ENCODE peak calls at places on chromosomes 1 and 21, in eight cellular contexts. One of them, this sample, is unnamed.

GRCh38 chr1:228794173-228794572 is 58.9 kb downstream of the RHOU start:
- DNase-seq in keratinocyte: no peak
- DNase-seq in substantia nigra: no peak
- DNase-seq in uterus: no peak
- DNase-seq in psoas muscle: no peak
- DNase-seq in K562: no peak
- DNase-seq in IMR-90: no peak
- DNase-seq in mesendoderm: no peak
- DNase-seq in this sample: no peak

GRCh38 chr21:41751621-41752020 is 15.2 kb downstream of the RIPK4 start:
- DNase-seq in keratinocyte: no peak
- DNase-seq in substantia nigra: no peak
- DNase-seq in uterus: no peak
- DNase-seq in psoas muscle: no peak
- DNase-seq in K562: no peak
- DNase-seq in IMR-90: no peak
- DNase-seq in mesendoderm: no peak
- DNase-seq in this sample: peak

GRCh38 chr1:187042538-187042937 is 213.8 kb downstream of the PLA2G4A start:
- DNase-seq in keratinocyte: no peak
- DNase-seq in substantia nigra: no peak
- DNase-seq in uterus: no peak
- DNase-seq in psoas muscle: no peak
- DNase-seq in K562: no peak
- DNase-seq in IMR-90: no peak
- DNase-seq in mesendoderm: no peak
- DNase-seq in this sample: no peak

GRCh38 chr1:11701981-11702803 is 10.7 kb downstream of the DRAXIN start:
- DNase-seq in keratinocyte: no peak
- DNase-seq in substantia nigra: no peak
- DNase-seq in uterus: no peak
- DNase-seq in psoas muscle: no peak
- DNase-seq in K562: no peak
- DNase-seq in IMR-90: no peak
- DNase-seq in mesendoderm: no peak
- DNase-seq in this sample: no peak

GRCh38 chr1:45200906-45201500 is 5.4 kb downstream of the ZSWIM5 start:
- DNase-seq in keratinocyte: no peak
- DNase-seq in substantia nigra: no peak
- DNase-seq in uterus: no peak
- DNase-seq in psoas muscle: no peak
- DNase-seq in K562: no peak
- DNase-seq in IMR-90: no peak
- DNase-seq in mesendoderm: peak
- DNase-seq in this sample: no peak

GRCh38 chr1:85413169-85413568 is 51.8 kb downstream of the DDAH1 start:
- DNase-seq in keratinocyte: no peak
- DNase-seq in substantia nigra: no peak
- DNase-seq in uterus: no peak
- DNase-seq in psoas muscle: no peak
- DNase-seq in K562: no peak
- DNase-seq in IMR-90: peak
- DNase-seq in mesendoderm: no peak
- DNase-seq in this sample: no peak

GRCh38 chr1:182392045-182393028 is 747 bp upstream of the GLUL start:
- DNase-seq in keratinocyte: no peak
- DNase-seq in substantia nigra: peak
- DNase-seq in uterus: no peak
- DNase-seq in psoas muscle: no peak
- DNase-seq in K562: no peak
- DNase-seq in IMR-90: peak
- DNase-seq in mesendoderm: peak
- DNase-seq in this sample: peak

GRCh38 chr1:111199881-111200801 is at the start of gene DENND2D:
- DNase-seq in keratinocyte: no peak
- DNase-seq in substantia nigra: peak
- DNase-seq in uterus: peak
- DNase-seq in psoas muscle: no peak
- DNase-seq in K562: no peak
- DNase-seq in IMR-90: no peak
- DNase-seq in mesendoderm: no peak
- DNase-seq in this sample: peak

GRCh38 chr21:15797577-15798363 is 68.0 kb downstream of the USP25 start:
- DNase-seq in keratinocyte: no peak
- DNase-seq in substantia nigra: no peak
- DNase-seq in uterus: no peak
- DNase-seq in psoas muscle: no peak
- DNase-seq in K562: peak
- DNase-seq in IMR-90: no peak
- DNase-seq in mesendoderm: peak
- DNase-seq in this sample: no peak

DNA sequence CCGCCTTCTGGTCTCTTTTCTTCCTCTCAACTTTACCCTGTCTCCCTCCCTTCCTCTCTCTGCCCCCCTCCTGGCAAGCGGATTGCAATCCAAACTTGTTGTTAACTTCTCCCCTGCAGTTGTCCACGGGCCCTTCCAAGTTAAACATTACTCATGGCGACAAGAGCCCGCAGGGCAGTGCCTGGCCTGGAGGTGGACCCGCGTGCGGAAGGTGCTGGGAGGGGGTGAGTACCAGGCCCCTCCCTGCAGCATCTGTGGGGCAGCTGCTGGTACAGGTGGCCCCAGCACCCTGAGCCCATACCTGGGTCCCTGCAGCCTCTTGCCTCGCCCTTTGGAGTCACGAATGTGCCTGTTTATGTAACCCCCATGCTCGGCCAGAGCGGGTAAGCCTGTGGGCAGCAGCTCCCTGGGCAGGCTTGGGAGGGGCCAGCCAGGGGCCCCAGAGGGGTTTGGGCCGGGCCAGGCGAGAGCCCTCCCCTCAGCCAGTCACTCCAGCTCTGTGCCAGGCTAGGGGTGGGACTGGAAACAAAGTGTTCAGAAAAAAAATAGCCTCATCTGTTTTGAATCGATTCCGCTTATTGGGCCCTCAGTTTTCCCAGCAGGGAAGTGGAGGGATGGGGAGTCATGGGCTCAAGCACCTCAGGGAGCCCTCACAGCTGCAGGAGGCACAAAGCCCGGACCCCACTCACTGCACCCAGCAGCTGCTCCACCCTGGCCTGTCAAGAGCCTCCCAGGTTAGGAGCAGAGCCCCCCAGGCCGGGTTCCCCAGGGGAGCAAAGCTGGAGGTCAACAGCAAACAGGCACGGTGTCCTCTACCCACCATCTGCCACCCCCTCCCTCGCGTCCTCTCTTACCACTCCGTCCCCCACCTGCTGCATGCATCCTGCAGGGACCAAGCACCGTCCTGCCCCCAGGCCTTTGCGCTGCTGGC is 14.0 kb upstream of the FAAP20 start:
- DNase-seq in keratinocyte: no peak
- DNase-seq in substantia nigra: no peak
- DNase-seq in uterus: peak
- DNase-seq in psoas muscle: peak
- DNase-seq in K562: no peak
- DNase-seq in IMR-90: peak
- DNase-seq in mesendoderm: no peak
- DNase-seq in this sample: peak
- H3K27ac ChIP-seq in keratinocyte: no peak
- H3K27ac ChIP-seq in substantia nigra: no peak
- H3K27ac ChIP-seq in uterus: peak
- H3K27ac ChIP-seq in psoas muscle: peak
- H3K27ac ChIP-seq in K562: no peak
- H3K27ac ChIP-seq in IMR-90: peak
- H3K27ac ChIP-seq in mesendoderm: no peak
- H3K27ac ChIP-seq in this sample: peak

DNA sequence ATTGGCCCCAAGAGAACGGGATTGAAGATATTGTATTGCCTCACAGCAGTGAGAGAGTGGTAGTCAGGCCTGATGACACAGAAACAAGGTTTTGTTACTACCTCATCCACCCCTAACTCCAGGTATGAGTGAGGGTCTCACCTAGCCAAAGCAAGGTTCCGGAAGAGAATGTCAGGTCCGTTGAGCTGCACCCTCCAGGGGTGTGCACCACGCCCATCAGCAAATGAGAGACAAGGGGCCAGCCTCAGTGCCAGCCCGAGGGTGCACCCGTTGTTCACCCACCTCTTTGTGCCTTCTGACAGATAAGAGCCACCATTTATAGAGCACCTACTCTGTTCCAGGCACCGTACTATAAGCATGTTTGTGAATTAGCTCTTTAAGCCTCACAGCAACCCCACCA is 121.9 kb upstream of the IPO9 start:
- DNase-seq in keratinocyte: no peak
- DNase-seq in substantia nigra: no peak
- DNase-seq in uterus: no peak
- DNase-seq in psoas muscle: no peak
- DNase-seq in K562: no peak
- DNase-seq in IMR-90: no peak
- DNase-seq in mesendoderm: no peak
- DNase-seq in this sample: no peak
- H3K27ac ChIP-seq in keratinocyte: no peak
- H3K27ac ChIP-seq in substantia nigra: peak
- H3K27ac ChIP-seq in uterus: no peak
- H3K27ac ChIP-seq in psoas muscle: no peak
- H3K27ac ChIP-seq in K562: no peak
- H3K27ac ChIP-seq in IMR-90: no peak
- H3K27ac ChIP-seq in mesendoderm: no peak
- H3K27ac ChIP-seq in this sample: no peak

DNA sequence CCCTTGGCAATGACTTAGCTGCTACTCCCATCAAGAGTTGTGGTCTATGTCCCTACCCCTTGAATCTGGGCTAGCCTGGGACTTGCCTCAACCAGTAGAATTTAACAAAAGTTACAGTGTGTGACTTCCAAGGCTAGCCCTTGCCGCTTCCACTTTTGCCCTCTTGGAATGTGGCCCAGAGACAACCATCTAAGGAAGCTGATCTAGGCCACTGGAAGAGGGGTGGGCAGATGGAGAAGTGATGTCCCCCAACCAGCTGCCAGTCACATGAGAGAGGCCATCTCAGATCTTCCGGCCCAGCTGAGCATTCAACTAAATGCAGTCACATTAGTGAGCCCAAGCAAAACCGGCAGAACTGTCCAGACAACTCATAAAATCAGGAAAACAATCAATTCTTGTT is 115.1 kb downstream of the TOMM20 start:
- DNase-seq in keratinocyte: no peak
- DNase-seq in substantia nigra: peak
- DNase-seq in uterus: no peak
- DNase-seq in psoas muscle: no peak
- DNase-seq in K562: no peak
- DNase-seq in IMR-90: no peak
- DNase-seq in mesendoderm: peak
- DNase-seq in this sample: no peak
- H3K27ac ChIP-seq in keratinocyte: peak
- H3K27ac ChIP-seq in substantia nigra: no peak
- H3K27ac ChIP-seq in uterus: no peak
- H3K27ac ChIP-seq in psoas muscle: no peak
- H3K27ac ChIP-seq in K562: no peak
- H3K27ac ChIP-seq in IMR-90: no peak
- H3K27ac ChIP-seq in mesendoderm: no peak
- H3K27ac ChIP-seq in this sample: no peak

DNA sequence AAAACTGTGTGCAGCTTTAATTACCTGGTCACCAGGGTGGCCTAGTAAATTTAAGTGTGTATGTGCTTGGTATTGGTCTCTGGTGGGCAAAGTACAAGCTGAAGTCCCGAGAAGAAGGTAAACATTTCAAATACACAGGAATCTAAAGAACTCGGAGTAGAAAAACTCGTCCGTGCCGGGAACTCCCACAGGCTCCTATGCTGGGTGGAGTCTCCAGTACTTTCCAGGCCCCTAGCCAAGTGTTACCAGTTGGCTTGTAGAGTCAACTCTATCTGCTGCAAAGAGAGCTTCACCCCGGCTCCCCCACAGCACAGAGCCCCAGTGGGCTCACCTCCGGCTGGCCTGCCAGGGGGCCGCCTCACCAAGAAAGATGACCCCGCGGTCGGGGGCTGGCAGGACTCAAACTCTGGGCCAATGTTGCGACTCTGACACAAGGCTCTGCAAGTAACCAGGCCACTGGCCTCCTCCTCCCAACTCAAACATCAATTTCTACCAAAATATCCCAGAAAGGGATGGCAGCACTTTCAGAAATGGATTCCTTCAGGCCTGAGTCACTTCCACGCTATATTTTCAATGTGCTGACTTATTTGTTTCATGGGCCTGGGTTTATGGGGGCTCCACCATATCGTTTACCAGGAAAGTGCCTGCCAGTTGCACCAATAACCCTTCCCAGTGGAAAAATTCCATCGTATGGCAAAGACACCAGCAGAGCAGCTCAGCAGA is 73.9 kb downstream of the SLC66A1 start:
- DNase-seq in keratinocyte: no peak
- DNase-seq in substantia nigra: no peak
- DNase-seq in uterus: peak
- DNase-seq in psoas muscle: peak
- DNase-seq in K562: no peak
- DNase-seq in IMR-90: peak
- DNase-seq in mesendoderm: no peak
- DNase-seq in this sample: peak
- H3K27ac ChIP-seq in keratinocyte: no peak
- H3K27ac ChIP-seq in substantia nigra: no peak
- H3K27ac ChIP-seq in uterus: peak
- H3K27ac ChIP-seq in psoas muscle: peak
- H3K27ac ChIP-seq in K562: no peak
- H3K27ac ChIP-seq in IMR-90: peak
- H3K27ac ChIP-seq in mesendoderm: no peak
- H3K27ac ChIP-seq in this sample: peak